ENCODE peak calls at places on chromosomes 16 and 17, in five cellular contexts. F is foreskin fibroblast, C is GM13976, D is OCI-LY7, A is breast epithelium. M is an unnamed sample.

GRCh38 chr16:71214771-71215381 is 15.6 kb downstream of the HYDIN start:
- DNase-seq in F (no peak), C (no peak), D (no peak), A (no peak), M (peak)

GRCh38 chr17:4968916-4969550 is 1.4 kb upstream of the SPAG7 start:
- DNase-seq in F (peak), C (no peak), D (no peak), A (no peak), M (no peak)

GRCh38 chr17:66775262-66775661 is 59.7 kb upstream of the CACNG5 start:
- DNase-seq in F (no peak), C (no peak), D (peak), A (no peak), M (no peak)

GRCh38 chr16:11235703-11235991 is 20.4 kb downstream of the SOCS1 start:
- DNase-seq in F (no peak), C (no peak), D (no peak), A (no peak), M (no peak)

GRCh38 chr16:66853261-66854139 is 9.3 kb downstream of the CA7 start:
- DNase-seq in F (no peak), C (peak), D (no peak), A (no peak), M (no peak)

GRCh38 chr16:89828199-89828869 is at the start of gene SPIRE2:
- DNase-seq in F (peak), C (peak), D (peak), A (peak), M (peak)

GRCh38 chr17:3448059-3448630 is 14.5 kb upstream of the OR1E2 start:
- DNase-seq in F (no peak), C (no peak), D (peak), A (no peak), M (no peak)

GRCh38 chr16:10729649-10730048 is 14.0 kb upstream of the NUBP1 start:
- DNase-seq in F (peak), C (no peak), D (no peak), A (peak), M (no peak)

GRCh38 chr16:4463522-4464163 is 10.8 kb downstream of the NMRAL1 start:
- DNase-seq in F (no peak), C (no peak), D (no peak), A (no peak), M (no peak)

GRCh38 chr16:26667271-26667703 is 399.4 kb upstream of the C16orf82 start:
- DNase-seq in F (no peak), C (no peak), D (no peak), A (no peak), M (no peak)

GRCh38 chr16:8639694-8640093 is 18.2 kb downstream of the METTL22 start:
- DNase-seq in F (no peak), C (no peak), D (no peak), A (no peak), M (no peak)

GRCh38 chr16:8631818-8632217 is 10.3 kb downstream of the METTL22 start:
- DNase-seq in F (no peak), C (no peak), D (no peak), A (no peak), M (no peak)

GRCh38 chr16:8631373-8631772 is 9.9 kb downstream of the METTL22 start:
- DNase-seq in F (no peak), C (no peak), D (no peak), A (no peak), M (no peak)

GRCh38 chr16:8632675-8633182 is 11.2 kb downstream of the METTL22 start:
- DNase-seq in F (no peak), C (no peak), D (no peak), A (no peak), M (no peak)

DNA sequence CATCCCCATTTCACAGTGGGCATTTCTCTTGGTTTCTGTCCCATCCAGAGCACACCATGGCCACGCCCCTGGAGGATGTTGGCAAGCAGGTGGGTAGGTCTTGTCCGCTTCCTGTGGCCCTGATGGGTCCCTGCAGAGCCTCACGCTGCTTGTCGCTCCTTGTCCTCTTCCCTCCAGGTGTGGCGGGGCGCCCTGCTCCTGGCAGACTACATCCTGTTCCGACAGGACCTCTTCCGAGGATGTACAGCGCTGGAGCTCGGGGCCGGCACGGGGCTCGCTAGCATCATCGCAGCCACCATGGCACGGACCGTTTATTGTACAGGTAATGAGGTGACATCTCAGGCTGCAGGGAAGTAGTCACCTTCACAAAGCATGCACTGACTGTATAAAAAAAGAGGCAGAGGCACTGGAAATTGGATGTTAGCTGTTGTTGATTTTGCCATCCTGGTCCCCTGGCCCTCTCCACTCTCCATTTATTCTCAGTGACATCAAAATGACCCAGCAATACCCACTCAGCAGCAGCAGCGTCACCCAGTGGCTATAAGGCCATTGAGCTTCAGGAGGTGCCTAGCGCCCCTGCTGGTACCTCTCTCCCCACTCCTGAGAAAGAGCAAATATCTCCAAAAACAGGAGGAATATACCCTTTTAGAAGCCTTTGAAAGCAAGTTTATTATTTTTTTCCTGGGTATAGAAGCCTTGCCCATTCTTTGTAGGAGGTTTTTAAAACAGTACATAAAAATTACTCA is 13.7 kb downstream of the METTL22 start:
- DNase-seq in F (no peak), C (no peak), D (peak), A (no peak), M (no peak)
- TF ChIP-seq CTCF in F (peak), C (no peak), D (peak), A (no peak), M (no peak)

GRCh38 chr17:8159032-8159400 is 3.7 kb downstream of the VAMP2 start:
- DNase-seq in F (no peak), C (no peak), D (no peak), A (no peak), M (no peak)
- TF ChIP-seq CTCF in F (no peak), C (no peak), D (no peak), A (no peak), M (no peak)

DNA sequence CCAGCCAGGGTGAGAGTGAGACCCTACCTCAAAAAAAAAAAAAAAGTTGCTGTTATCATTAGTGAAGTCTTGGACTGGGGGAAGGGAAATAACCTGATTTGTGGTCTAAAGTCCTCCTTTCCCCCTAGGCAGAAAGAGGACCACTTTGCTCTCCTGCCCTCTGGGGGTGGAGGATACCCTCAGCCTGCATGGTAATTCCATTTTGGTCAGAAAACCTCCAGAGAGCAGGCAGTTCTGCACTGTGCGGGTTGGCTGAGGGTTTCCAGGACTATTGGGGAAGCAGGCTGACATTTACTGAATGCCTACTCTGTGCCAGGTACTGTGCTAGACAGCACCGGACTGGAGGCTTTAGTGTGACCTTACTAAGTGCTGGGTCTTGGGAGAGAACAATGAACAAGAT is 2.6 kb downstream of the ADAP2 start:
- DNase-seq in F (no peak), C (no peak), D (no peak), A (no peak), M (no peak)
- TF ChIP-seq CTCF in F (no peak), C (no peak), D (no peak), A (no peak), M (no peak)

DNA sequence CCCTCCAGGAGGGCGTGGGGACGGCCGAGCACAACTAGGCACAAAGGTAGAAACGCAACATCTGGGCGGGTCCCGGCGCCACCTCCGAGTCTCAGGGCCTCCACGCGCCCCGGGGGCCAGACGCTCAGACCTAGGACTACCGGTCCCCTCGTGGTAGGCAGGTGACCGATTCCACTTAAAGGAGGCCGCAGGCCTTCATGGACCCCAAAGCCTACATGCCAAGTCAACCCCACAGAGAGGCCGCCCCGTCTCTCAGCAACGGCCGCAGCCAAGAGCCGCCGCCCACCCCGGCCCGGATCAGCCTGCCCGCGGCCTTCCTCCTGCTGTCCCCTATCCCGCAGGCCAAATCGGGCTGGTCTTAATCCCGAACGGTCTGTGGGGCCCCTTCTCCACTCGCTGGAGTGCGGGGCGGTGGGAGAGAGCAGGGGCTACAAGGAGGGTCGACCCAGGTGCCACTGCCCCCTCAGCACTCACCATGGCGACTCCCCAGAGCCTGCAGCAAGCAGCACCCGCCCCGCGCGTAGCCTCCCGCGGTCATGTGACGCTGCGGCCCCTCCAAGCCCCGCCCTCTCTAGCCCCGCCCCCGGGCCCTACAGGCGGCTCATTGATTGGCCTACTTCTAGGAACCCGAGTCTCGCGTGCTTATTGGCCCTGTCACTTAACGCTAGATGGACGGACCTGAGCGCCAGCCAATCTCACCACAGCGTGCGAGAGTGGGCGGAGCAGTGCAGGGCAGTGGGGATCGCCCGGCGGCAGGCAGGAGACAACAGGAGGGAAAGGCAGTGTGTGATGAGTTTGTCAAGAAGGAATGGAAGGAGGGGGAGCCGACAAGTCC is at the start of gene VPS35:
- DNase-seq in F (peak), C (peak), D (peak), A (peak), M (peak)
- TF ChIP-seq CTCF in F (no peak), C (no peak), D (peak), A (peak), M (peak)

GRCh38 chr17:74117999-74118421 is 85.5 kb upstream of the RPL38 start:
- DNase-seq in F (no peak), C (no peak), D (no peak), A (no peak), M (no peak)

GRCh38 chr17:74117087-74117486 is 86.4 kb upstream of the RPL38 start:
- DNase-seq in F (no peak), C (no peak), D (no peak), A (no peak), M (no peak)

GRCh38 chr17:74119049-74119580 is 84.4 kb upstream of the RPL38 start:
- DNase-seq in F (no peak), C (no peak), D (no peak), A (no peak), M (no peak)

GRCh38 chr17:74119960-74120359 is 83.5 kb upstream of the RPL38 start:
- DNase-seq in F (no peak), C (no peak), D (no peak), A (no peak), M (no peak)

DNA sequence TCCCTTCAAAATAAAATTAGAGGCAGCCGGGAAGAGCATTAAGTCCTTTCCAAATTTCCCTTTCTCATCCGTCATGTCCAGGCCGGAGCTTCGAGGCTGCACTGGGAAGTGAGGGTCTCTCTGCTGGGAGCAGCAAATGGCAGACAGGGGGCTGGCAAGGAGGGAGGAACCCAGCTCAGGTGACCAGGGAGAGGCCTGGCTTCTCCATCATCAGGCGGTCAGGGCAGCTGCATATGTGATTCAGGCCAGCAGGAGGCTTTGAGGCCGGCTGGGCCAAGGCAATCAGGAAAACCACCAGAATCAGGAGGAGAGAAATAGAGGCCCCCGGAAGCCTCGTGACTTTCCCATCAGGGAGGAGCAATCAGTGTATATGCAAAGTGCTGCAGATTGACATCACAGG is 85.0 kb upstream of the RPL38 start:
- DNase-seq in F (no peak), C (no peak), D (no peak), A (no peak), M (no peak)
- TF ChIP-seq CTCF in F (no peak), C (no peak), D (no peak), A (no peak), M (no peak)

DNA sequence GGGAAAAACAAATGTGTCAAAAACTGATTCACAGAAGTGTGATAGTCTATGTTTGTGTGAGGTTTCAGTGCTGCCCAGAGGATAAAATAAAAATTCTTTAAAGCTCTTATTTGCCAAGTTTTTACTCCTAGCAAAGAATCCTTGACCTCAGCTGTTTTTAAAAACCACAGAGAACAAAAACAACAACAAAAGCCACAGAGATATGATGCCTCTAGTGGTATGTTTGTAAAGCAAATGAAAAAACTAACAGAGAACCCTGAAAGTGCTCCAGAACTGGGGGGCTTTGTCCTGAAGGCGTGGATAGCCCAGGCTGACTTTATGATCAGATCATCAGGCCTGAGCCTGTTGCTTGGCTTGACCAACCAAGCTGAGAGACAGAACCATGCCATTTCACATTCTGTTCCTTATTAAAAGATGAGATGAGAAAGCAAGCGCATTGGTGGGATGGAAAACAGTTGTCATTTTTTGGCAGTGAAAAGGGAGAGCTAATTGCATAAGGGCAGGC is 411.1 kb downstream of the CPPED1 start:
- DNase-seq in F (no peak), C (no peak), D (no peak), A (no peak), M (no peak)
- TF ChIP-seq CTCF in F (peak), C (no peak), D (peak), A (no peak), M (no peak)